ENCODE peak calls at places on chromosomes 12 and 14, in nine cellular contexts. Y is hepatic stellate cell; W is activated naive CD8-positive, alpha-beta T cell treated with anti-CD3 and anti-CD28 coated beads, Interleukin-2, amount 50 U/mL, for 24 hours; N is activated T-cell treated with anti-CD3 and anti-CD28 coated beads for 1 hour; U is B cell; F is WERI-Rb-1; D is A673; Z is cerebellum; E is activated T-helper 1 cell treated with anti-CD3 and anti-CD28 coated beads, Interleukin-2, amount 50 U/mL, for 16 hours. O is an unnamed sample.

GRCh38 chr12:92312463-92312970 is 166.9 kb upstream of the BTG1 start:
- DNase-seq in Y (no peak), W (no peak), N (no peak), U (no peak), F (no peak), D (no peak), Z (peak), E (no peak), O (no peak)

GRCh38 chr14:64040044-64040443 is 187.2 kb downstream of the SYNE2 start:
- DNase-seq in Y (no peak), W (no peak), N (no peak), U (no peak), F (no peak), D (no peak), Z (no peak), E (no peak), O (no peak)

GRCh38 chr14:31943217-31943616 is 133.9 kb upstream of the ARHGAP5 start:
- DNase-seq in Y (no peak), W (no peak), N (no peak), U (no peak), F (no peak), D (no peak), Z (no peak), E (no peak), O (no peak)

GRCh38 chr12:132617822-132618682 is 524 bp upstream of the P2RX2 start:
- DNase-seq in Y (no peak), W (no peak), N (no peak), U (no peak), F (no peak), D (no peak), Z (no peak), E (no peak), O (no peak)

GRCh38 chr12:54504550-54504949 is 7.0 kb downstream of the NCKAP1L start:
- DNase-seq in Y (no peak), W (no peak), N (no peak), U (no peak), F (no peak), D (no peak), Z (no peak), E (no peak), O (no peak)

GRCh38 chr12:106082216-106083175 is 56.3 kb downstream of the NUAK1 start:
- DNase-seq in Y (no peak), W (no peak), N (no peak), U (no peak), F (no peak), D (no peak), Z (no peak), E (no peak), O (no peak)

GRCh38 chr12:75884465-75884985 is 147.1 kb downstream of the PHLDA1 start:
- DNase-seq in Y (no peak), W (no peak), N (no peak), U (no peak), F (peak), D (no peak), Z (no peak), E (no peak), O (no peak)

GRCh38 chr14:93017341-93017797 is 94.4 kb downstream of the CHGA start:
- DNase-seq in Y (no peak), W (no peak), N (no peak), U (no peak), F (no peak), D (no peak), Z (peak), E (no peak), O (no peak)

GRCh38 chr12:79557690-79558315 is 133.0 kb downstream of the PAWR start:
- DNase-seq in Y (peak), W (no peak), N (no peak), U (no peak), F (no peak), D (no peak), Z (no peak), E (no peak), O (no peak)

GRCh38 chr14:105118646-105119409 is 49.7 kb downstream of the JAG2 start:
- DNase-seq in Y (no peak), W (no peak), N (no peak), U (no peak), F (no peak), D (no peak), Z (no peak), E (no peak), O (no peak)

GRCh38 chr12:93098077-93098476 is 169.0 kb upstream of the EEA1 start:
- DNase-seq in Y (no peak), W (peak), N (peak), U (peak), F (peak), D (peak), Z (no peak), E (peak), O (peak)

GRCh38 chr12:7101047-7101693 is 7.8 kb downstream of the C1RL start:
- DNase-seq in Y (no peak), W (no peak), N (no peak), U (no peak), F (no peak), D (no peak), Z (no peak), E (no peak), O (no peak)

GRCh38 chr14:76961631-76962302 is 66.7 kb downstream of the IRF2BPL start:
- DNase-seq in Y (peak), W (peak), N (peak), U (peak), F (no peak), D (peak), Z (peak), E (peak), O (peak)

GRCh38 chr14:63275611-63276010 is 43.1 kb downstream of the GPHB5 start:
- DNase-seq in Y (no peak), W (no peak), N (no peak), U (no peak), F (no peak), D (no peak), Z (no peak), E (no peak), O (no peak)

GRCh38 chr12:11658796-11659195 is 9.3 kb downstream of the ETV6 start:
- DNase-seq in Y (peak), W (no peak), N (no peak), U (no peak), F (no peak), D (peak), Z (no peak), E (no peak), O (no peak)

GRCh38 chr12:44193281-44193680 is 357.4 kb downstream of the TMEM117 start:
- DNase-seq in Y (no peak), W (no peak), N (no peak), U (no peak), F (no peak), D (no peak), Z (no peak), E (no peak), O (no peak)

GRCh38 chr12:80713419-80713818 is 3.3 kb upstream of the MYF5 start:
- DNase-seq in Y (no peak), W (no peak), N (no peak), U (no peak), F (no peak), D (no peak), Z (no peak), E (no peak), O (no peak)

GRCh38 chr14:106622200-106622745 is 1095.9 kb downstream of the TMEM121 start:
- DNase-seq in Y (no peak), W (peak), N (no peak), U (no peak), F (no peak), D (no peak), Z (no peak), E (no peak), O (peak)

GRCh38 chr14:69909831-69910550 is 30.8 kb downstream of the SMOC1 start:
- DNase-seq in Y (no peak), W (no peak), N (no peak), U (no peak), F (no peak), D (no peak), Z (peak), E (no peak), O (no peak)

GRCh38 chr12:84910549-84911241 is 1.9 kb downstream of the SLC6A15 start:
- DNase-seq in Y (no peak), W (no peak), N (no peak), U (no peak), F (peak), D (peak), Z (peak), E (no peak), O (no peak)

GRCh38 chr14:56199976-56200577 is 81.9 kb downstream of the PELI2 start:
- DNase-seq in Y (no peak), W (no peak), N (no peak), U (no peak), F (no peak), D (no peak), Z (no peak), E (no peak), O (no peak)

GRCh38 chr14:76673261-76673660 is 88.0 kb upstream of the VASH1 start:
- DNase-seq in Y (no peak), W (no peak), N (no peak), U (no peak), F (no peak), D (no peak), Z (no peak), E (no peak), O (no peak)

GRCh38 chr12:107759410-107759809 is 1.5 kb downstream of the PRDM4 start:
- DNase-seq in Y (peak), W (no peak), N (no peak), U (no peak), F (no peak), D (peak), Z (no peak), E (no peak), O (no peak)

GRCh38 chr12:79531547-79531946 is 159.2 kb downstream of the PAWR start:
- DNase-seq in Y (peak), W (no peak), N (no peak), U (no peak), F (no peak), D (no peak), Z (no peak), E (no peak), O (no peak)

GRCh38 chr14:99347561-99347960 is 75.6 kb upstream of the BCL11B start:
- DNase-seq in Y (no peak), W (no peak), N (no peak), U (no peak), F (no peak), D (no peak), Z (no peak), E (no peak), O (no peak)

GRCh38 chr14:52801014-52801708 is 9.8 kb upstream of the GNPNAT1 start:
- DNase-seq in Y (peak), W (no peak), N (no peak), U (peak), F (no peak), D (no peak), Z (no peak), E (no peak), O (no peak)

GRCh38 chr12:108597559-108598471 is at the start of gene TMEM119:
- DNase-seq in Y (peak), W (no peak), N (no peak), U (no peak), F (peak), D (no peak), Z (no peak), E (no peak), O (no peak)

GRCh38 chr14:75911883-75912282 is 69.9 kb downstream of the TGFB3 start:
- DNase-seq in Y (no peak), W (no peak), N (no peak), U (no peak), F (no peak), D (no peak), Z (no peak), E (no peak), O (no peak)

GRCh38 chr12:63915105-63915830 is 70.8 kb downstream of the SRGAP1 start:
- DNase-seq in Y (peak), W (no peak), N (no peak), U (no peak), F (no peak), D (peak), Z (no peak), E (no peak), O (no peak)

GRCh38 chr14:102338724-102339123 is 19.2 kb downstream of the ZNF839 start:
- DNase-seq in Y (no peak), W (no peak), N (no peak), U (no peak), F (no peak), D (no peak), Z (no peak), E (no peak), O (no peak)

GRCh38 chr12:16600525-16600924 is 5.4 kb downstream of the LMO3 start:
- DNase-seq in Y (no peak), W (no peak), N (no peak), U (no peak), F (no peak), D (no peak), Z (no peak), E (no peak), O (no peak)

GRCh38 chr12:97022831-97023230 is 115.8 kb downstream of the NEDD1 start:
- DNase-seq in Y (no peak), W (no peak), N (no peak), U (no peak), F (no peak), D (no peak), Z (no peak), E (no peak), O (no peak)

GRCh38 chr12:77152623-77153193 is 87.3 kb upstream of the E2F7 start:
- DNase-seq in Y (no peak), W (no peak), N (no peak), U (no peak), F (no peak), D (peak), Z (no peak), E (no peak), O (no peak)

O was measured in central memory CD8-positive, alpha-beta T cell.